ENCODE peak calls at places on chromosomes 13 and 19, in ten cellular contexts. Q, J, T, R, A, G, B, E, P and L are unnamed samples.

GRCh38 chr19:13788991-13789390 is 6.3 kb upstream of the ZSWIM4 start:
- DNase-seq in G (peak; percentile 77), J (no peak), R (peak; percentile 64), T (peak; percentile 34), P (peak; percentile 30), E (no peak), B (no peak), Q (no peak), A (no peak), L (no peak)

GRCh38 chr13:60509601-60510386 is 112.8 kb downstream of the TDRD3 start:
- DNase-seq in Q (no peak), T (peak; percentile 49), P (no peak), A (no peak), J (peak; percentile 26), R (no peak), G (no peak), B (no peak), E (peak; percentile 18), L (no peak)

GRCh38 chr19:16976471-16976870 is 50.1 kb downstream of the CPAMD8 start:
- DNase-seq in A (no peak), G (no peak), J (no peak), E (no peak), Q (no peak), P (no peak), B (no peak), R (no peak), T (no peak), L (no peak)

GRCh38 chr19:17973759-17974158 is 6.9 kb downstream of the KCNN1 start:
- DNase-seq in G (no peak), T (no peak), J (no peak), R (no peak), A (no peak), P (no peak), B (no peak), Q (no peak), E (no peak), L (no peak)

GRCh38 chr13:99228737-99229691 is 28.4 kb downstream of the UBAC2 start:
- DNase-seq in P (no peak), A (no peak), B (no peak), T (peak; percentile 86), R (peak; percentile 42), Q (no peak), G (no peak), E (no peak), J (no peak), L (no peak)

GRCh38 chr19:44847144-44848035 is 1.3 kb downstream of the NECTIN2 start:
- DNase-seq in P (peak; percentile 10), R (no peak), G (peak; percentile 89), B (no peak), T (peak; percentile 69), J (peak; percentile 45), E (peak; percentile 38), Q (peak; percentile 65), A (peak; percentile 81), L (peak; percentile 23)

GRCh38 chr13:100458673-100459072 is 129.9 kb downstream of the GGACT start:
- DNase-seq in A (no peak), B (no peak), Q (no peak), R (no peak), G (no peak), J (no peak), T (no peak), P (no peak), E (no peak), L (no peak)

GRCh38 chr19:10334340-10335148 is 1.2 kb upstream of the RAVER1 start:
- DNase-seq in B (peak; percentile 48), G (peak; percentile 98), P (peak; percentile 18), R (no peak), J (peak; percentile 96), E (peak; percentile 49), Q (peak; percentile 98), T (peak; percentile 98), A (peak; percentile 89), L (no peak)

GRCh38 chr19:50679177-50680125 is 30.2 kb downstream of the C19orf81 start:
- DNase-seq in T (peak; percentile 82), Q (peak; percentile 84), A (no peak), J (peak; percentile 58), R (peak; percentile 37), G (peak; percentile 79), E (peak; percentile 47), B (peak; percentile 73), P (peak; percentile 64), L (no peak)

GRCh38 chr13:29704648-29705047 is 109.2 kb upstream of the SLC7A1 start:
- DNase-seq in R (no peak), Q (no peak), G (no peak), P (no peak), T (peak; percentile 16), A (no peak), J (no peak), E (no peak), B (no peak), L (no peak)

GRCh38 chr19:51333836-51334460 is 8.0 kb downstream of the VSIG10L start:
- DNase-seq in T (no peak), G (no peak), A (no peak), B (no peak), Q (no peak), R (no peak), E (no peak), P (no peak), J (no peak), L (no peak)